ENCODE peak calls at places on chromosomes 11 and 22, in six cellular contexts. One of them, this sample, is unnamed.

GRCh38 chr11:59666969-59667368 is 1.9 kb downstream of the PATL1 start:
- DNase-seq in K562: no peak
- DNase-seq in A549: no peak
- DNase-seq in GM12878: no peak
- DNase-seq in endothelial cell of umbilical vein: no peak
- DNase-seq in HepG2: no peak
- DNase-seq in this sample: peak

GRCh38 chr22:26461188-26461810 is 22.3 kb downstream of the HPS4 start:
- DNase-seq in K562: peak
- DNase-seq in HepG2: peak
- DNase-seq in endothelial cell of umbilical vein: peak
- DNase-seq in A549: peak
- DNase-seq in GM12878: no peak
- DNase-seq in this sample: peak

GRCh38 chr11:92125316-92125715 is 99.3 kb upstream of the FAT3 start:
- DNase-seq in HepG2: no peak
- DNase-seq in K562: no peak
- DNase-seq in GM12878: no peak
- DNase-seq in A549: no peak
- DNase-seq in endothelial cell of umbilical vein: no peak
- DNase-seq in this sample: no peak

GRCh38 chr22:38870791-38871359 is 1.1 kb downstream of the CBX6 start:
- DNase-seq in A549: no peak
- DNase-seq in HepG2: no peak
- DNase-seq in endothelial cell of umbilical vein: no peak
- DNase-seq in K562: no peak
- DNase-seq in GM12878: no peak
- DNase-seq in this sample: no peak

GRCh38 chr11:80173487-80174136 is 732.8 kb upstream of the TENM4 start:
- DNase-seq in A549: no peak
- DNase-seq in GM12878: no peak
- DNase-seq in endothelial cell of umbilical vein: no peak
- DNase-seq in K562: no peak
- DNase-seq in HepG2: no peak
- DNase-seq in this sample: no peak

GRCh38 chr11:110362916-110363574 is 66.6 kb upstream of the RDX start:
- DNase-seq in endothelial cell of umbilical vein: peak
- DNase-seq in GM12878: no peak
- DNase-seq in HepG2: peak
- DNase-seq in K562: no peak
- DNase-seq in A549: peak
- DNase-seq in this sample: no peak

GRCh38 chr11:36030707-36031365 is 87.0 kb downstream of the LDLRAD3 start:
- DNase-seq in endothelial cell of umbilical vein: no peak
- DNase-seq in GM12878: no peak
- DNase-seq in K562: no peak
- DNase-seq in A549: no peak
- DNase-seq in HepG2: no peak
- DNase-seq in this sample: no peak

GRCh38 chr11:104352036-104352435 is 188.1 kb upstream of the PDGFD start:
- DNase-seq in endothelial cell of umbilical vein: no peak
- DNase-seq in A549: no peak
- DNase-seq in HepG2: no peak
- DNase-seq in K562: no peak
- DNase-seq in GM12878: no peak
- DNase-seq in this sample: no peak

GRCh38 chr11:31641477-31642062 is 132.0 kb downstream of the ELP4 start:
- DNase-seq in HepG2: peak
- DNase-seq in GM12878: no peak
- DNase-seq in endothelial cell of umbilical vein: peak
- DNase-seq in A549: peak
- DNase-seq in K562: peak
- DNase-seq in this sample: peak

GRCh38 chr11:11349870-11350325 is 3.2 kb downstream of the CSNK2A3 start:
- DNase-seq in GM12878: no peak
- DNase-seq in HepG2: no peak
- DNase-seq in endothelial cell of umbilical vein: peak
- DNase-seq in K562: no peak
- DNase-seq in A549: no peak
- DNase-seq in this sample: no peak

GRCh38 chr22:29369460-29369859 is 18.9 kb downstream of the AP1B1 start:
- DNase-seq in HepG2: no peak
- DNase-seq in endothelial cell of umbilical vein: peak
- DNase-seq in K562: peak
- DNase-seq in A549: no peak
- DNase-seq in GM12878: no peak
- DNase-seq in this sample: peak

GRCh38 chr11:13782395-13783080 is 114.1 kb downstream of the FAR1 start:
- DNase-seq in endothelial cell of umbilical vein: no peak
- DNase-seq in HepG2: no peak
- DNase-seq in K562: no peak
- DNase-seq in GM12878: no peak
- DNase-seq in A549: no peak
- DNase-seq in this sample: no peak

GRCh38 chr22:17087176-17088131 is 2.7 kb downstream of the IL17RA start:
- DNase-seq in A549: no peak
- DNase-seq in endothelial cell of umbilical vein: no peak
- DNase-seq in HepG2: no peak
- DNase-seq in GM12878: peak
- DNase-seq in K562: no peak
- DNase-seq in this sample: peak

GRCh38 chr11:2376751-2377451 is at the start of gene CD81:
- DNase-seq in GM12878: no peak
- DNase-seq in endothelial cell of umbilical vein: no peak
- DNase-seq in A549: peak
- DNase-seq in HepG2: no peak
- DNase-seq in K562: peak
- DNase-seq in this sample: peak

GRCh38 chr11:7057641-7058040 is 31.2 kb upstream of the RBMXL2 start:
- DNase-seq in K562: no peak
- DNase-seq in A549: no peak
- DNase-seq in endothelial cell of umbilical vein: no peak
- DNase-seq in GM12878: no peak
- DNase-seq in HepG2: no peak
- DNase-seq in this sample: no peak

GRCh38 chr22:38460367-38460952 is 5.5 kb upstream of the KCNJ4 start:
- DNase-seq in HepG2: no peak
- DNase-seq in GM12878: no peak
- DNase-seq in endothelial cell of umbilical vein: no peak
- DNase-seq in K562: no peak
- DNase-seq in A549: no peak
- DNase-seq in this sample: no peak

GRCh38 chr11:76770642-76771445 is 12.3 kb upstream of the TSKU start:
- DNase-seq in HepG2: peak
- DNase-seq in A549: peak
- DNase-seq in GM12878: no peak
- DNase-seq in endothelial cell of umbilical vein: no peak
- DNase-seq in K562: no peak
- DNase-seq in this sample: peak

GRCh38 chr11:100670140-100670539 is 16.9 kb upstream of the ARHGAP42 start:
- DNase-seq in K562: no peak
- DNase-seq in HepG2: no peak
- DNase-seq in endothelial cell of umbilical vein: no peak
- DNase-seq in GM12878: no peak
- DNase-seq in A549: no peak
- DNase-seq in this sample: no peak

GRCh38 chr11:15035283-15035682 is 38.1 kb upstream of the CALCB start:
- DNase-seq in GM12878: no peak
- DNase-seq in HepG2: no peak
- DNase-seq in A549: no peak
- DNase-seq in endothelial cell of umbilical vein: no peak
- DNase-seq in K562: no peak
- DNase-seq in this sample: no peak

GRCh38 chr11:10899542-10899830 is 41.6 kb upstream of the ZBED5 start:
- DNase-seq in A549: no peak
- DNase-seq in K562: peak
- DNase-seq in GM12878: no peak
- DNase-seq in endothelial cell of umbilical vein: no peak
- DNase-seq in HepG2: no peak
- DNase-seq in this sample: peak

GRCh38 chr11:100353083-100353482 is 334.0 kb upstream of the ARHGAP42 start:
- DNase-seq in endothelial cell of umbilical vein: no peak
- DNase-seq in GM12878: no peak
- DNase-seq in HepG2: no peak
- DNase-seq in K562: no peak
- DNase-seq in A549: no peak
- DNase-seq in this sample: no peak

GRCh38 chr11:12499071-12499470 is 121.7 kb downstream of the PARVA start:
- DNase-seq in HepG2: no peak
- DNase-seq in A549: no peak
- DNase-seq in K562: no peak
- DNase-seq in endothelial cell of umbilical vein: no peak
- DNase-seq in GM12878: no peak
- DNase-seq in this sample: no peak

GRCh38 chr11:15629690-15630321 is 515.1 kb downstream of the INSC start:
- DNase-seq in endothelial cell of umbilical vein: no peak
- DNase-seq in GM12878: no peak
- DNase-seq in K562: no peak
- DNase-seq in A549: peak
- DNase-seq in HepG2: peak
- DNase-seq in this sample: peak

GRCh38 chr11:22165087-22165486 is 27.8 kb upstream of the ANO5 start:
- DNase-seq in HepG2: no peak
- DNase-seq in A549: no peak
- DNase-seq in endothelial cell of umbilical vein: no peak
- DNase-seq in GM12878: no peak
- DNase-seq in K562: no peak
- DNase-seq in this sample: no peak

GRCh38 chr22:44680058-44680457 is 21.9 kb upstream of the PRR5 start:
- DNase-seq in HepG2: no peak
- DNase-seq in K562: no peak
- DNase-seq in endothelial cell of umbilical vein: no peak
- DNase-seq in GM12878: no peak
- DNase-seq in A549: no peak
- DNase-seq in this sample: no peak

GRCh38 chr22:44678245-44678979 is 23.6 kb upstream of the PRR5 start:
- DNase-seq in K562: no peak
- DNase-seq in endothelial cell of umbilical vein: no peak
- DNase-seq in HepG2: no peak
- DNase-seq in A549: no peak
- DNase-seq in GM12878: no peak
- DNase-seq in this sample: no peak

GRCh38 chr22:44676441-44677298 is 25.3 kb upstream of the PRR5 start:
- DNase-seq in HepG2: peak
- DNase-seq in A549: peak
- DNase-seq in K562: peak
- DNase-seq in GM12878: no peak
- DNase-seq in endothelial cell of umbilical vein: no peak
- DNase-seq in this sample: peak

GRCh38 chr22:44678980-44679647 is 22.9 kb upstream of the PRR5 start:
- DNase-seq in endothelial cell of umbilical vein: no peak
- DNase-seq in GM12878: no peak
- DNase-seq in K562: no peak
- DNase-seq in A549: no peak
- DNase-seq in HepG2: no peak
- DNase-seq in this sample: no peak

DNA sequence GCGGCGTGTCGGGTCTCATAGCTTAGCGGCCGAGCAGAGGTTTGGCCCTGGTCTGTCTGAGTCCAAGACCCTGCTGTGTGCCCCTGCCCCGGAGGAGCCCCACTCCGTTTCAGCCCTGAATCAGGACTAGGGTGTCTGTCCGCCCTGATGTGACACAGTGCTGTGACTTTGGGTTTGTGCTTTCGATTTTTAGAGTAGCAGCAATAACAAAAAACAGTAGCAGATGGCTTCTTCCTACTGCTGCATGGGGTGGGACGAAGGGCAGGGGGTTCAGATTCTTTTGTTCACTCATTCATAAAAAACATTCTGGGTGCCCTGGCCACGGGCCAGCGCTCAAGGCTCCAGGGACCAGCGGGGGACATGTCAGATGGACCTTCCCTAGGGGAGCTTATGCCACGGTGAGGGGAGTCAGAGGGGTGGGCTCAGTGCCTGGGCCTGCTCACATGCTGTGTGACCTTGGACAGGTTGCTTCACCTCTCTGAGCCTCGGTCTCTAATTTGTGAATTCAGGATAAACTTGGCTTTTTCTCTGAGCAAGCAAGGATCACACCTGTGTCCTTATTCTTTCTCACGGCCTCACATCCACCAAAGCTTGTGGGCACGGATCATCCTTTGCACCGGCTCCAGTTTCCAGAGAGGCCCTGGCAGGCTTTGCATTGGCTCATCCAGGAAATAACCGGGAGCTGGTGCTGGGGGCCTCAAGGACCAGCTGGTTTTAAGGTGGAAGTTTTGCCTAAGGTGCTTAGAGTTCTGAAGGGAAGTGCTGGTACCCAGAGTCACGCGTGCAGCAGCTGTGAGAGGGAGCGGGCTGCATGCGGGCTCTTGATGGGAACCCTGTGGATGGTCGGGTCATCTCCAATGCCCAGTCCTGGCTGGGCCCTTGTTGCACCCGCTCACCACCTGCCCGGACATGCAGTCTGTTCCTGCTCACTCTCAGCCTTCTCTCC is 24.4 kb upstream of the PRR5 start:
- DNase-seq in A549: no peak
- DNase-seq in GM12878: no peak
- DNase-seq in HepG2: no peak
- DNase-seq in K562: no peak
- DNase-seq in endothelial cell of umbilical vein: no peak
- DNase-seq in this sample: no peak
- H3K4me3 ChIP-seq in A549: peak
- H3K4me3 ChIP-seq in GM12878: no peak
- H3K4me3 ChIP-seq in HepG2: peak
- H3K4me3 ChIP-seq in K562: peak
- H3K4me3 ChIP-seq in endothelial cell of umbilical vein: no peak
- H3K4me3 ChIP-seq in this sample: no peak

GRCh38 chr11:64931290-64931689 is 4.4 kb downstream of the GPHA2 start:
- DNase-seq in A549: no peak
- DNase-seq in HepG2: no peak
- DNase-seq in K562: no peak
- DNase-seq in GM12878: no peak
- DNase-seq in endothelial cell of umbilical vein: no peak
- DNase-seq in this sample: no peak
- TF ChIP-seq MYC in A549: no peak
- TF ChIP-seq MYC in HepG2: no peak
- TF ChIP-seq MYC in K562: no peak
- TF ChIP-seq MYC in GM12878: no peak
- TF ChIP-seq MYC in endothelial cell of umbilical vein: no peak
- TF ChIP-seq MYC in this sample: no peak

DNA sequence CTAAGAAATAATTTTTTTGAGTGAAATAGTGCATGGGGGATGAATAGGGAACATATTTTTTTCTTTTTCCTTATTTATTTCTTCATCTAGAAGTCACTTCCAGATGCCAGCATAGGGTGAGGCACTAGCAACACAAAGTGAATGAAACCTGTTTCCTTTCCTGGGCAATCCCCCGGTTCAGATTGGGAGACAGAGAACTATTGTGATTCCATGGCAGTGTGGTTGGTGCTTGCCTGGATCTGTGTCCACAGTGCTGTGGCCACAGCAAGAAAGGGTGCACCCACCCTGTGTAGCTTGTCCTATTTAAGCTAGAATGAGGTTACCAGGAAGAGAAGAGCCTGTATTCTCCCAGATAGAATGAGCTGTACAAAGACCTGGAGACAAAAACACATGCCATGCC is 57.6 kb downstream of the SLC5A1 start:
- DNase-seq in K562: no peak
- DNase-seq in GM12878: no peak
- DNase-seq in endothelial cell of umbilical vein: no peak
- DNase-seq in HepG2: no peak
- DNase-seq in A549: no peak
- DNase-seq in this sample: no peak
- H3K4me3 ChIP-seq in K562: no peak
- H3K4me3 ChIP-seq in GM12878: no peak
- H3K4me3 ChIP-seq in endothelial cell of umbilical vein: no peak
- H3K4me3 ChIP-seq in HepG2: no peak
- H3K4me3 ChIP-seq in A549: no peak
- H3K4me3 ChIP-seq in this sample: no peak

GRCh38 chr11:70397336-70397982 is 870 bp upstream of the CTTN start:
- DNase-seq in endothelial cell of umbilical vein: no peak
- DNase-seq in K562: peak
- DNase-seq in GM12878: no peak
- DNase-seq in HepG2: peak
- DNase-seq in A549: peak
- DNase-seq in this sample: peak
- TF ChIP-seq MYC in endothelial cell of umbilical vein: no peak
- TF ChIP-seq MYC in K562: no peak
- TF ChIP-seq MYC in GM12878: no peak
- TF ChIP-seq MYC in HepG2: no peak
- TF ChIP-seq MYC in A549: no peak
- TF ChIP-seq MYC in this sample: peak